ENCODE peak calls at places on chromosomes 11 and 22, in eight cellular contexts. W is neural crest cell; O is cardiac septum; B is activated T-cell treated with anti-CD3 and anti-CD28 coated beads, Interleukin-2, amount 50 U/mL, for 24 hours; A is NCI-H446 treated with DMSO at 0.1 percent for 48 hours; Z is HL-60; F is DMS79; S is ACHN. C is an unnamed sample.

GRCh38 chr11:101617735-101618332 is 34.0 kb upstream of the TRPC6 start:
- DNase-seq in Z (no peak), O (no peak), W (no peak), F (no peak), A (no peak), B (no peak), S (no peak), C (no peak)

GRCh38 chr11:118142081-118142480 is 10.5 kb downstream of the SCN4B start:
- DNase-seq in F (no peak), O (no peak), B (no peak), A (no peak), Z (peak; percentile 39), S (peak; percentile 9), W (no peak), C (no peak)

GRCh38 chr11:64878494-64879225 is at the start of gene EHD1:
- DNase-seq in F (peak; percentile 94), S (peak; percentile 95), Z (peak; percentile 99), A (peak; percentile 93), W (peak; percentile 99), B (peak; percentile 100), O (peak; percentile 99), C (peak; percentile 98)

GRCh38 chr11:67303132-67303988 is at the start of gene SSH3:
- DNase-seq in F (peak; percentile 50), B (peak; percentile 73), Z (no peak), W (no peak), O (peak; percentile 94), S (peak; percentile 74), A (no peak), C (peak; percentile 76)

GRCh38 chr11:19018901-19019300 is 41.6 kb downstream of the MRGPRX2 start:
- DNase-seq in S (peak; percentile 4), F (no peak), O (no peak), Z (no peak), W (peak; percentile 4), A (no peak), B (no peak), C (no peak)

GRCh38 chr11:111917312-111917711 is 1.4 kb upstream of the C11orf52 start:
- DNase-seq in O (no peak), B (no peak), A (no peak), W (no peak), F (no peak), S (no peak), Z (no peak), C (no peak)

GRCh38 chr22:39486951-39487825 is 14.9 kb upstream of the MIEF1 start:
- DNase-seq in B (no peak), W (no peak), S (no peak), O (no peak), A (no peak), Z (no peak), F (no peak), C (no peak)

GRCh38 chr11:111631034-111631665 is 28.9 kb downstream of the SIK2 start:
- DNase-seq in S (no peak), F (no peak), A (no peak), B (no peak), O (no peak), W (no peak), Z (no peak), C (no peak)

GRCh38 chr11:123704341-123704740 is 37.1 kb downstream of the ZNF202 start:
- DNase-seq in F (no peak), B (no peak), A (no peak), S (no peak), Z (no peak), W (no peak), O (no peak), C (no peak)

GRCh38 chr22:35301370-35301874 is 1.7 kb downstream of the TOM1 start:
- DNase-seq in F (no peak), A (no peak), O (no peak), W (no peak), S (no peak), Z (peak; percentile 99), B (no peak), C (no peak)

GRCh38 chr11:126821832-126822231 is 178.7 kb downstream of the KIRREL3 start:
- DNase-seq in W (no peak), S (no peak), Z (no peak), B (no peak), F (no peak), O (no peak), A (no peak), C (no peak)

GRCh38 chr11:33438311-33438710 is 181.1 kb downstream of the HIPK3 start:
- DNase-seq in S (no peak), A (peak; percentile 18), W (no peak), B (no peak), O (no peak), Z (no peak), F (no peak), C (no peak)

GRCh38 chr22:20866716-20867115 is 7.9 kb downstream of the SNAP29 start:
- DNase-seq in W (no peak), F (no peak), Z (no peak), B (no peak), O (no peak), S (no peak), A (no peak), C (no peak)

GRCh38 chr11:1116666-1117390 is 40.9 kb upstream of the MUC5AC start:
- DNase-seq in F (no peak), Z (no peak), B (no peak), O (peak; percentile 53), S (no peak), A (no peak), W (no peak), C (no peak)

GRCh38 chr11:133530501-133530835 is 1.8 kb downstream of the OPCML start:
- DNase-seq in Z (no peak), B (no peak), W (no peak), A (no peak), F (no peak), O (no peak), S (no peak), C (no peak)

GRCh38 chr11:70735976-70736375 is 337.6 kb downstream of the CTTN start:
- DNase-seq in F (no peak), O (no peak), A (no peak), W (no peak), B (no peak), S (no peak), Z (no peak), C (no peak)

GRCh38 chr11:11620251-11620965 is 1.4 kb downstream of the GALNT18 start:
- DNase-seq in Z (no peak), O (no peak), W (peak; percentile 38), F (no peak), A (no peak), S (peak; percentile 64), B (peak; percentile 41), C (peak; percentile 38)

GRCh38 chr11:27720277-27720830 is 20.1 kb upstream of the BDNF start:
- DNase-seq in O (no peak), Z (no peak), W (peak; percentile 65), A (no peak), B (peak; percentile 33), F (no peak), S (peak; percentile 71), C (peak; percentile 39)

GRCh38 chr11:66124564-66124963 is 54.5 kb downstream of the PACS1 start:
- DNase-seq in A (no peak), Z (no peak), W (no peak), B (no peak), S (no peak), O (no peak), F (no peak), C (no peak)

GRCh38 chr22:26471522-26471921 is 12.1 kb downstream of the HPS4 start:
- DNase-seq in W (no peak), B (no peak), Z (no peak), A (no peak), F (no peak), O (no peak), S (peak; percentile 88), C (no peak)

GRCh38 chr11:121389651-121390050 is 62.5 kb upstream of the SORL1 start:
- DNase-seq in S (no peak), O (peak; percentile 81), F (peak; percentile 23), B (no peak), A (peak; percentile 98), Z (no peak), W (peak; percentile 6), C (no peak)

GRCh38 chr22:36465232-36466021 is 16.0 kb downstream of the TXN2 start:
- DNase-seq in S (peak; percentile 92), W (no peak), Z (no peak), B (no peak), F (no peak), A (no peak), O (peak; percentile 93), C (no peak)

GRCh38 chr22:37167981-37168647 is 18.4 kb upstream of the IL2RB start:
- DNase-seq in O (peak; percentile 44), Z (no peak), A (no peak), B (peak; percentile 30), W (no peak), F (no peak), S (no peak), C (peak; percentile 52)

GRCh38 chr11:126175261-126175885 is 36.1 kb downstream of the RPUSD4 start:
- DNase-seq in W (no peak), F (no peak), B (no peak), O (no peak), Z (no peak), S (no peak), A (no peak), C (no peak)

GRCh38 chr11:71251159-71251721 is 1.1 kb downstream of the SHANK2 start:
- DNase-seq in B (no peak), F (peak; percentile 31), A (no peak), W (no peak), Z (no peak), S (peak; percentile 19), O (no peak), C (no peak)

C was measured in activated naive CD8-positive, alpha-beta T cell treated with anti-CD3 and anti-CD28 coated beads, Interleukin-2, amount 10 ng/mL, durations not matched to agents 7 days and 5 days.